ENCODE peak calls at places on chromosomes 1 and 21, in eight cellular contexts. Z is H1, G is sigmoid colon, P is adrenal gland, B is transverse colon, T is ovary, Q is IMR-90, C is heart left ventricle. U is an unnamed sample.

GRCh38 chr1:8671313-8671917 is 146.0 kb downstream of the RERE start:
- DNase-seq in Z (no peak), G (peak; percentile 81), P (peak; percentile 39), B (no peak), T (peak; percentile 60), Q (peak; percentile 84), C (no peak), U (no peak)

GRCh38 chr1:77762072-77762476 is 2.4 kb upstream of the USP33 start:
- DNase-seq in Z (no peak), G (no peak), P (no peak), B (no peak), T (no peak), Q (peak; percentile 81), C (no peak), U (no peak)

GRCh38 chr1:65924471-65924870 is 131.8 kb downstream of the PDE4B start:
- DNase-seq in Z (no peak), G (no peak), P (no peak), B (no peak), T (no peak), Q (peak; percentile 94), C (no peak), U (no peak)

GRCh38 chr1:27643626-27644368 is 8.8 kb upstream of the FGR start:
- DNase-seq in Z (no peak), G (no peak), P (peak; percentile 73), B (peak; percentile 63), T (no peak), Q (peak; percentile 54), C (peak; percentile 71), U (no peak)

GRCh38 chr1:6157528-6158174 is 22.5 kb downstream of the CHD5 start:
- DNase-seq in Z (no peak), G (no peak), P (no peak), B (peak; percentile 19), T (no peak), Q (peak; percentile 47), C (no peak), U (no peak)

GRCh38 chr1:46036894-46037596 is 95.4 kb downstream of the PIK3R3 start:
- DNase-seq in Z (peak; percentile 76), G (peak; percentile 91), P (peak; percentile 87), B (peak; percentile 90), T (peak; percentile 87), Q (peak; percentile 77), C (peak; percentile 85), U (peak; percentile 83)

GRCh38 chr1:61742620-61743431 is 546 bp downstream of the PATJ start:
- DNase-seq in Z (no peak), G (peak; percentile 70), P (peak; percentile 40), B (peak; percentile 42), T (peak; percentile 64), Q (peak; percentile 35), C (peak; percentile 51), U (peak; percentile 60)

GRCh38 chr1:17539526-17540254 is at the start of gene ARHGEF10L:
- DNase-seq in Z (no peak), G (no peak), P (peak; percentile 43), B (no peak), T (peak; percentile 35), Q (no peak), C (no peak), U (no peak)

GRCh38 chr1:15432327-15432726 is 5.9 kb upstream of the CTRC start:
- DNase-seq in Z (no peak), G (no peak), P (peak; percentile 43), B (no peak), T (peak; percentile 27), Q (no peak), C (no peak), U (no peak)

GRCh38 chr1:175873290-175873689 is 129.9 kb upstream of the TNR start:
- DNase-seq in Z (no peak), G (no peak), P (no peak), B (no peak), T (no peak), Q (no peak), C (no peak), U (no peak)
- TF ChIP-seq POLR2A in Z (no peak), G (no peak), P (no peak), B (no peak), T (no peak), Q (no peak), C (no peak), U (no peak)

GRCh38 chr21:46650476-46651098 is 15.1 kb downstream of the PRMT2 start:
- DNase-seq in Z (no peak), G (no peak), P (no peak), B (no peak), T (no peak), Q (no peak), C (peak; percentile 54), U (no peak)
- H3K36me3 ChIP-seq in Z (peaks cover 19% of the 10 kb centered on the region), G (peaks cover 33% of the 10 kb centered on the region), P (no peaks in the 10 kb centered on the region), B (peaks cover 79% of the 10 kb centered on the region), T (no peaks in the 10 kb centered on the region), Q (peaks cover 71% of the 10 kb centered on the region), C (peaks cover 98% of the 10 kb centered on the region), U (peaks cover 68% of the 10 kb centered on the region)

DNA sequence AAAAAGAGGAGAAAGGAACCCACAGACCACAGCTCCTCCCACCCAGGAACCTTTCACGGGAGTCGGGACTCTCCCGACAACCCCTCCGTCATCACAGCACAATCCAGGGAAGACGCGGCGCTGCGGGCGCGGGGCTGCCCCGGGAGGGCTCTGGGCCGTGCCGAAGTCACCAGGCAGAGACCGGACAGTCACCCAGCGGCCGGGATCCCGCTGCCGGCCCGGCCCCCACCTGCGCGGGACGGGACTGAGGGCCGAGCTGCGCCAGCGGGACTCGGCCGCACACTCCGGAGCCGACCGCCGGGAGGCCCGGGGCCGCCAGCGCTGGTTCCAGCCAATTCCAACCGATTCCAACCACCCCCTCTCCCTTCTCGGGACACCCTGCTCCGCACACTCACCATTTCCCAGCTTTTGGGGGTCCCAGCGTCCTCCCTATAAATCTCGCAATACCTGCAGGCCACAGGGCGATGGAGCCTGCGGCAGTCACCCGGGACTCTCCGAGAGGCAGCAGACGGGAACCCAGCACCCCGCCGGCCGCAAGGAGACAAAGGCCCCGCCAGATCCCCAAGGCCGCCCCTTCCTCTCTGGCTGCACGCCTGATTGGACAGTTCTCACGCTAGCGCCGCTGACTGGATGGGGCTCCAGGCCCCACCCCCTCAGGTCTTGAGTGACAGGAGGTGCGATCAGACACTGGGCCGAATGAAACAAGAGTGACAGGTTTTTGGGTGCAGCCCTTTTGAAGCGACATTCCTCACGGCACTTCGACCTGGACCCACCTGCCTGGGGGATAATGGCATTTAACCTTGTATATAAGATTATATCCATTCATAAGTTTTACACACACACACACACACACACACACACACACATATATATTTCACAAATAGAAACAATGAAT is at the start of gene ZNF695:
- DNase-seq in Z (peak; percentile 91), G (peak; percentile 80), P (peak; percentile 85), B (peak; percentile 90), T (peak; percentile 44), Q (peak; percentile 90), C (peak; percentile 91), U (peak; percentile 68)
- TF ChIP-seq POLR2A in Z (no peak), G (no peak), P (no peak), B (no peak), T (no peak), Q (no peak), C (no peak), U (no peak)

GRCh38 chr1:226467443-226467842 is 59.5 kb upstream of the PARP1 start:
- DNase-seq in Z (no peak), G (no peak), P (no peak), B (no peak), T (no peak), Q (no peak), C (no peak), U (no peak)
- H3K36me3 ChIP-seq in Z (no peaks in the 10 kb centered on the region), G (no peaks in the 10 kb centered on the region), P (no peaks in the 10 kb centered on the region), B (no peaks in the 10 kb centered on the region), T (no peaks in the 10 kb centered on the region), Q (no peaks in the 10 kb centered on the region), C (no peaks in the 10 kb centered on the region), U (no peaks in the 10 kb centered on the region)

DNA sequence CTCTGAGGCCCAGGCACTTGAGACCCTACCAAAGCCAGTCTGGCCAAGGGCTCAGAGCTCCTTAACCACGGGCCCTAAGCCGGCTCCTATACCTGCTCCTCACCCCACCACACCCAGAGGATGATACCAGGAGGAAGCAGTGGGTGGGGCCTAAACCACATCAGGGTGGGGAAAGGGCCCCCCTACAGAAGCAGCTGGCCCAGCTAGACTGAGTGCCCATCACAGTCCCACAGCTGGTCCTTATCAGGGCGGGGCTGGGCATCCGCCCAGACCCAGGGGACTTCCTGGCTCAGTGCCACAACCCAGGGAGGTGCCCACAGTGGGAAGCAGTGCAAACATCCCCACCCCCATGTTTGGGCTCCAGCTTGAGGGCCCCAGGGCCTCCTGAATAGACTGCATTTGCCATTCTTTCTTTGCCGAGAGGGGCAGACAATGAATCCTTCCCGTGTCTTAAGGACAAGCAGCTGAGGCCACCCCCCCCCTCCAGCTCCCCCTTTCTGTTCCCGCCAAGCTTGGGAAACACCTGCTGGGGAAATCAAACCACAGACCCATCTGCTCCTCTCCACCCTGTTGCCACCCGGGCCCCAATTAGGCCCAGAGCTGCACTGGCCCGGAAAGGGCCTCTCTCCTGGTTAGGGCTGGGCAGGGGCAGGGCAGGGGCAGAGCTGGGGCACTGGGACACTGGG is 6.2 kb downstream of the E2F2 start:
- DNase-seq in Z (no peak), G (no peak), P (no peak), B (peak; percentile 92), T (no peak), Q (no peak), C (no peak), U (peak; percentile 57)
- TF ChIP-seq POLR2A in Z (no peak), G (no peak), P (no peak), B (peak; percentile 61), T (no peak), Q (no peak), C (no peak), U (no peak)

GRCh38 chr1:203009185-203009584 is 2.0 kb downstream of the TMEM183A start:
- DNase-seq in Z (no peak), G (no peak), P (no peak), B (no peak), T (no peak), Q (peak; percentile 61), C (no peak), U (no peak)
- H3K36me3 ChIP-seq in Z (peaks cover 12% of the 10 kb centered on the region), G (no peaks in the 10 kb centered on the region), P (no peaks in the 10 kb centered on the region), B (peaks cover 43% of the 10 kb centered on the region), T (no peaks in the 10 kb centered on the region), Q (peaks cover 11% of the 10 kb centered on the region), C (peaks cover 57% of the 10 kb centered on the region), U (peaks cover 2% of the 10 kb centered on the region)